ENCODE peak calls at places on chromosomes 11 and 22, in seven cellular contexts. O, W, P, N, B, X and D are unnamed samples.

GRCh38 chr11:2891901-2892214 is 6.3 kb upstream of the CDKN1C start:
- DNase-seq in B (no peak), W (no peak), O (no peak), N (no peak), X (no peak), P (no peak), D (no peak)

GRCh38 chr11:87173185-87174039 is 135.7 kb downstream of the TMEM135 start:
- DNase-seq in P (no peak), N (no peak), O (peak), W (peak), B (peak), X (peak), D (peak)

GRCh38 chr11:13297917-13298356 is 20.3 kb downstream of the BMAL1 start:
- DNase-seq in P (no peak), O (no peak), N (no peak), X (no peak), B (no peak), W (no peak), D (no peak)

GRCh38 chr11:120401506-120401905 is 65.3 kb downstream of the ARHGEF12 start:
- DNase-seq in X (no peak), O (no peak), N (no peak), P (no peak), B (no peak), W (no peak), D (no peak)

GRCh38 chr22:37686002-37686982 is at the start of gene NOL12:
- DNase-seq in O (peak), X (peak), P (peak), B (peak), N (peak), W (peak), D (peak)

GRCh38 chr11:115606223-115607220 is 102.3 kb upstream of the CADM1 start:
- DNase-seq in W (peak), P (no peak), B (peak), O (peak), X (peak), N (no peak), D (peak)

GRCh38 chr22:49765951-49766350 is 61.7 kb downstream of the BRD1 start:
- DNase-seq in W (no peak), O (no peak), N (no peak), P (peak), X (no peak), B (no peak), D (no peak)

GRCh38 chr22:39215430-39216142 is 29.2 kb downstream of the PDGFB start:
- DNase-seq in X (no peak), O (no peak), P (no peak), B (no peak), W (no peak), N (peak), D (no peak)

GRCh38 chr11:10902756-10903155 is 44.9 kb upstream of the ZBED5 start:
- DNase-seq in N (no peak), P (no peak), X (no peak), W (no peak), B (no peak), O (no peak), D (no peak)

GRCh38 chr11:10325398-10326079 is 20.7 kb downstream of the ADM start:
- DNase-seq in N (no peak), O (no peak), W (peak), X (no peak), B (peak), P (no peak), D (no peak)

GRCh38 chr11:8082391-8083087 is 1.5 kb downstream of the TUB start:
- DNase-seq in P (no peak), W (no peak), B (peak), X (no peak), N (peak), O (no peak), D (no peak)

GRCh38 chr11:131302831-131303230 is 67.6 kb upstream of the NTM start:
- DNase-seq in P (no peak), N (no peak), B (no peak), W (no peak), X (no peak), O (peak), D (peak)

GRCh38 chr11:42972741-42973140 is 339.1 kb upstream of the API5 start:
- DNase-seq in X (no peak), W (no peak), P (no peak), B (no peak), O (no peak), N (no peak), D (no peak)

DNA sequence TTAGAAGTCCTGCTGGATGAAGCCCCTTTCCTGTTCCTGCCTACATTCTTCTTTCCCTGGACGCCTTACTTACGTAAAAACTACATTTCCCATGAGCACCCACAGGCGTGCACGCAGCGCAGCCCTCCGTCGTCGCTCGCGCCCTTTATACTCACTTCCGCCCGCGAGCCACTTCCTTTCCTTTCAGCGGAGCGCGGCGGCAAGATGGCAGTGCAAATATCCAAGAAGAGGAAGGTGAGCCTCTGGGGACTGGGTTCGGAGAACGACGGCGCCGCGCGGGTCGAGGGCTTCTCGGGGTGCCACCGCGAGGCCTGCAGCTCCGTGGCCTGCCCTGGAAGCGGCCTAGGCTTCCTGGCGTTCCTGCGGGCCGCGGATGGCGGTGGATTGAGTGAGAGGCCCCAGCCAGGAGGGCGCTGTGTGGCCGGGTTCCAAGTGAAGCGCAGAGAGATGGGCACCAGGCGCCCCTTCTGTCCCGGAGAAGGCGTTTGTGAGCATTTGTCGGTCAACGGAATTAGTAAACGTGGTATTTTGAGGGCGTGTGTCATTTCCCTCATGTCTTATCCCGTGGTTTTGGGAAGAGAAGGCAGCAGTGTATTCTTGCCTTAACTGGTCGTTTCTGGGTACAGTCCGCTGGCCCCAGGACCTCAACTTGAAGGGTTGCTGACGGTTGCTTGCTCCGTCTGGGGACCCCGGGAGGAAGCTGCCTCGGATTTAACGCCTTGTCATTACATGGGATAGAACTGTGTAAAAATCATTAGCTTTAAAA is at the start of gene RPS3:
- DNase-seq in X (peak), N (peak), P (peak), B (peak), W (peak), O (peak), D (peak)
- H3K4me3 ChIP-seq in X (peak), N (peak), P (peak), B (peak), W (peak), O (peak), D (peak)

GRCh38 chr11:74139151-74139918 is 31.5 kb downstream of the C2CD3 start:
- DNase-seq in P (no peak), W (no peak), N (peak), X (no peak), B (no peak), O (no peak), D (no peak)
- H3K4me3 ChIP-seq in P (no peak), W (no peak), N (no peak), X (no peak), B (no peak), O (no peak), D (no peak)

DNA sequence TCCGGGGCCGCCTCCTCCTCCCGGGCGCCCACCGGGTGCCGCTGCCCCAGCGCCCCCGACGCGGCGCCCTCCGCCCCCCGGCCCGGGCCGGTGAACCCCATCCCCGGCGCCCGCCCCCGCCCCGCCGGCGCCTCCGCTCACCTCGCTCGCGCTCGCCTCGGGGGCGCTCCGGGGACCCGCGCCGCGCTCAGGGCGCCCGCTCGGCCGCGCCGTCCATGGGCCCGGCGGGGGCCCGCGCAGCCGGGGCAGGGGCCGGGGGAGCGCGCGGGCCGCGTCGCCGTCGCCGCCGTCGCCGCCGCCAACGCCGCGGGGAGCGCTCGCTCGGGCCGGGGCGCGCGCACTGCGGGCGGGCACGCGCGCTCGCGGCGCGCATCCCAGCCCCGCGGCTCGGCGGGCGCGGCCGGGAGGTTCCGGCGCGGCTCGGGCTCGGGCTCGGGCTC is 291 bp downstream of the DUSP8 start:
- DNase-seq in P (no peak), O (no peak), W (no peak), N (no peak), X (no peak), B (no peak), D (no peak)
- H3K4me3 ChIP-seq in P (peak), O (no peak), W (peak), N (peak), X (peak), B (peak), D (peak)

GRCh38 chr11:84855846-84856245 is 771.3 kb downstream of the DLG2 start:
- DNase-seq in N (no peak), P (no peak), B (peak), X (no peak), O (peak), W (peak), D (peak)
- H3K4me3 ChIP-seq in N (no peak), P (no peak), B (no peak), X (no peak), O (no peak), W (no peak), D (no peak)